ENCODE peak calls at places on chromosomes 5 and 9, in seven cellular contexts. One of them, this sample, is unnamed.

GRCh38 chr5:95817430-95817829 is 5.1 kb downstream of the GLRX start:
- DNase-seq in PC-9: peak; percentile 43
- DNase-seq in GM23338: peak; percentile 52
- DNase-seq in HL-60: no peak
- DNase-seq in HCT116: no peak
- DNase-seq in fibroblast of lung: peak; percentile 94
- DNase-seq in lower lobe of right lung: no peak
- DNase-seq in this sample: peak; percentile 83

GRCh38 chr9:106467113-106467846 is 395.7 kb upstream of the ZNF462 start:
- DNase-seq in fibroblast of lung: no peak
- DNase-seq in PC-9: no peak
- DNase-seq in HCT116: no peak
- DNase-seq in lower lobe of right lung: no peak
- DNase-seq in GM23338: peak; percentile 86
- DNase-seq in HL-60: no peak
- DNase-seq in this sample: no peak

GRCh38 chr9:126531035-126531571 is 82.6 kb upstream of the LMX1B start:
- DNase-seq in PC-9: no peak
- DNase-seq in lower lobe of right lung: peak; percentile 20
- DNase-seq in GM23338: no peak
- DNase-seq in fibroblast of lung: no peak
- DNase-seq in HL-60: no peak
- DNase-seq in HCT116: no peak
- DNase-seq in this sample: no peak

GRCh38 chr9:113737414-113738271 is 138.5 kb upstream of the ZNF618 start:
- DNase-seq in PC-9: peak; percentile 26
- DNase-seq in HL-60: peak; percentile 48
- DNase-seq in GM23338: peak; percentile 92
- DNase-seq in HCT116: peak; percentile 49
- DNase-seq in fibroblast of lung: peak; percentile 43
- DNase-seq in lower lobe of right lung: no peak
- DNase-seq in this sample: peak; percentile 67

GRCh38 chr9:13665418-13666066 is 386.1 kb upstream of the MPDZ start:
- DNase-seq in lower lobe of right lung: no peak
- DNase-seq in PC-9: no peak
- DNase-seq in HCT116: no peak
- DNase-seq in HL-60: no peak
- DNase-seq in GM23338: no peak
- DNase-seq in fibroblast of lung: peak; percentile 16
- DNase-seq in this sample: peak; percentile 26

GRCh38 chr5:96096724-96097123 is 135.1 kb upstream of the ELL2 start:
- DNase-seq in lower lobe of right lung: no peak
- DNase-seq in fibroblast of lung: no peak
- DNase-seq in GM23338: no peak
- DNase-seq in HL-60: no peak
- DNase-seq in HCT116: no peak
- DNase-seq in PC-9: no peak
- DNase-seq in this sample: no peak

GRCh38 chr5:132458651-132459030 is 31.9 kb downstream of the IRF1 start:
- DNase-seq in PC-9: no peak
- DNase-seq in HL-60: no peak
- DNase-seq in HCT116: no peak
- DNase-seq in GM23338: no peak
- DNase-seq in lower lobe of right lung: no peak
- DNase-seq in fibroblast of lung: peak; percentile 91
- DNase-seq in this sample: peak; percentile 88

GRCh38 chr9:120387257-120387999 is 192.5 kb downstream of the CDK5RAP2 start:
- DNase-seq in HL-60: peak; percentile 10
- DNase-seq in GM23338: no peak
- DNase-seq in HCT116: no peak
- DNase-seq in lower lobe of right lung: peak; percentile 75
- DNase-seq in fibroblast of lung: no peak
- DNase-seq in PC-9: no peak
- DNase-seq in this sample: no peak

GRCh38 chr5:127519527-127519926 is 2.1 kb downstream of the PRRC1 start:
- DNase-seq in HCT116: no peak
- DNase-seq in PC-9: no peak
- DNase-seq in fibroblast of lung: no peak
- DNase-seq in HL-60: no peak
- DNase-seq in lower lobe of right lung: no peak
- DNase-seq in GM23338: no peak
- DNase-seq in this sample: no peak

GRCh38 chr9:33750839-33751339 is 44.5 kb upstream of the PRSS3 start:
- DNase-seq in fibroblast of lung: peak; percentile 6
- DNase-seq in PC-9: no peak
- DNase-seq in HCT116: no peak
- DNase-seq in lower lobe of right lung: no peak
- DNase-seq in GM23338: peak; percentile 22
- DNase-seq in HL-60: no peak
- DNase-seq in this sample: no peak

GRCh38 chr5:11602298-11602697 is 301.9 kb downstream of the CTNND2 start:
- DNase-seq in lower lobe of right lung: no peak
- DNase-seq in fibroblast of lung: no peak
- DNase-seq in HCT116: no peak
- DNase-seq in HL-60: no peak
- DNase-seq in GM23338: no peak
- DNase-seq in PC-9: no peak
- DNase-seq in this sample: no peak

GRCh38 chr9:100472725-100473261 is at the start of gene TMEFF1:
- DNase-seq in HL-60: peak; percentile 12
- DNase-seq in lower lobe of right lung: no peak
- DNase-seq in HCT116: no peak
- DNase-seq in PC-9: peak; percentile 40
- DNase-seq in fibroblast of lung: peak; percentile 41
- DNase-seq in GM23338: peak; percentile 91
- DNase-seq in this sample: peak; percentile 6

GRCh38 chr5:112338681-112339337 is 80.3 kb downstream of the EPB41L4A start:
- DNase-seq in HL-60: no peak
- DNase-seq in GM23338: no peak
- DNase-seq in HCT116: no peak
- DNase-seq in PC-9: peak; percentile 27
- DNase-seq in lower lobe of right lung: no peak
- DNase-seq in fibroblast of lung: peak; percentile 45
- DNase-seq in this sample: peak; percentile 22

GRCh38 chr9:38183994-38184568 is 115.1 kb upstream of the SHB start:
- DNase-seq in fibroblast of lung: peak; percentile 46
- DNase-seq in GM23338: peak; percentile 52
- DNase-seq in HL-60: peak; percentile 27
- DNase-seq in lower lobe of right lung: no peak
- DNase-seq in HCT116: no peak
- DNase-seq in PC-9: no peak
- DNase-seq in this sample: peak; percentile 28

GRCh38 chr5:34499001-34499734 is 157.0 kb upstream of the RAI14 start:
- DNase-seq in GM23338: no peak
- DNase-seq in PC-9: peak; percentile 20
- DNase-seq in HCT116: no peak
- DNase-seq in lower lobe of right lung: no peak
- DNase-seq in HL-60: peak; percentile 65
- DNase-seq in fibroblast of lung: peak; percentile 88
- DNase-seq in this sample: peak; percentile 82

GRCh38 chr5:14090290-14090689 is 52.9 kb upstream of the TRIO start:
- DNase-seq in PC-9: no peak
- DNase-seq in lower lobe of right lung: no peak
- DNase-seq in HL-60: no peak
- DNase-seq in HCT116: no peak
- DNase-seq in fibroblast of lung: no peak
- DNase-seq in GM23338: no peak
- DNase-seq in this sample: no peak

GRCh38 chr9:114278881-114279570 is 43.9 kb upstream of the ORM1 start:
- DNase-seq in HCT116: peak; percentile 88
- DNase-seq in PC-9: peak; percentile 78
- DNase-seq in lower lobe of right lung: peak; percentile 30
- DNase-seq in fibroblast of lung: peak; percentile 74
- DNase-seq in GM23338: no peak
- DNase-seq in HL-60: no peak
- DNase-seq in this sample: peak; percentile 61

GRCh38 chr5:106658150-106658549 is 1012.6 kb downstream of the EFNA5 start:
- DNase-seq in lower lobe of right lung: no peak
- DNase-seq in PC-9: no peak
- DNase-seq in fibroblast of lung: no peak
- DNase-seq in HCT116: no peak
- DNase-seq in GM23338: no peak
- DNase-seq in HL-60: no peak
- DNase-seq in this sample: no peak

GRCh38 chr5:147558826-147559225 is 49.0 kb upstream of the DPYSL3 start:
- DNase-seq in HCT116: no peak
- DNase-seq in PC-9: no peak
- DNase-seq in GM23338: peak; percentile 84
- DNase-seq in fibroblast of lung: peak; percentile 79
- DNase-seq in HL-60: no peak
- DNase-seq in lower lobe of right lung: no peak
- DNase-seq in this sample: peak; percentile 86

GRCh38 chr5:145835839-145836222 is 689 bp upstream of the PRELID2 start:
- DNase-seq in lower lobe of right lung: no peak
- DNase-seq in fibroblast of lung: no peak
- DNase-seq in HL-60: no peak
- DNase-seq in GM23338: no peak
- DNase-seq in PC-9: no peak
- DNase-seq in HCT116: no peak
- DNase-seq in this sample: no peak

GRCh38 chr9:96619491-96620154 is at the start of gene CDC14B:
- DNase-seq in HL-60: peak; percentile 54
- DNase-seq in lower lobe of right lung: peak; percentile 95
- DNase-seq in PC-9: peak; percentile 98
- DNase-seq in fibroblast of lung: peak; percentile 93
- DNase-seq in GM23338: peak; percentile 99
- DNase-seq in HCT116: peak; percentile 93
- DNase-seq in this sample: peak; percentile 92

GRCh38 chr5:71757590-71758543 is 38.8 kb downstream of the CARTPT start:
- DNase-seq in GM23338: peak; percentile 86
- DNase-seq in fibroblast of lung: peak; percentile 60
- DNase-seq in HCT116: peak; percentile 61
- DNase-seq in PC-9: peak; percentile 61
- DNase-seq in lower lobe of right lung: no peak
- DNase-seq in HL-60: peak; percentile 38
- DNase-seq in this sample: peak; percentile 76

GRCh38 chr9:6667633-6668280 is 22.2 kb upstream of the GLDC start:
- DNase-seq in GM23338: peak; percentile 57
- DNase-seq in HCT116: no peak
- DNase-seq in lower lobe of right lung: no peak
- DNase-seq in fibroblast of lung: peak; percentile 31
- DNase-seq in PC-9: no peak
- DNase-seq in HL-60: no peak
- DNase-seq in this sample: peak; percentile 40

GRCh38 chr9:78921341-78921740 is 624.4 kb downstream of the PSAT1 start:
- DNase-seq in lower lobe of right lung: no peak
- DNase-seq in PC-9: no peak
- DNase-seq in HL-60: no peak
- DNase-seq in GM23338: no peak
- DNase-seq in fibroblast of lung: peak; percentile 72
- DNase-seq in HCT116: no peak
- DNase-seq in this sample: peak; percentile 66

GRCh38 chr5:14593326-14594036 is 11.9 kb downstream of the OTULINL start:
- DNase-seq in fibroblast of lung: peak; percentile 62
- DNase-seq in lower lobe of right lung: no peak
- DNase-seq in HL-60: no peak
- DNase-seq in GM23338: no peak
- DNase-seq in PC-9: no peak
- DNase-seq in HCT116: no peak
- DNase-seq in this sample: peak; percentile 21

GRCh38 chr9:68690088-68690487 is 15.0 kb upstream of the PIP5K1B start:
- DNase-seq in GM23338: peak; percentile 41
- DNase-seq in HL-60: no peak
- DNase-seq in PC-9: no peak
- DNase-seq in lower lobe of right lung: peak; percentile 56
- DNase-seq in fibroblast of lung: no peak
- DNase-seq in HCT116: no peak
- DNase-seq in this sample: no peak

DNA sequence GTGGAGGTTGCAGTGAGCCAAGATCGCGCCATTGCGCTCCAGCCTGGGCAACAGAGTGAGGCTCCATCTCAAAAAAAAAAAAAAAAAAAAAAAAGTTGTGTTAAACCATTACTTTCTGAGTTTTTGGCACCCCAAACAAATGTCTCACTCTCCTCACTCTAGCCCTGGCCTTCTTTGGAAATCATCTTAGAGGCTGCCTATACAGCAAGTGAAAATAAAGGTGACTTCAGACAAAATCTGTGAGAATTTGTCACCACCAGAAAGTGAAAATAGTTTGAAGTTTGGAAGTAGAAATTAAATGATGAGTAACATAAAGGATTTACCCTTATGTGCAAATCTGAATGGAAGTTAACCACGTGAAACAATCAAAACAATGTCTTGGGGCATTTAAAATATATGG is 7.2 kb upstream of the ZNF131 start:
- DNase-seq in fibroblast of lung: no peak
- DNase-seq in HL-60: no peak
- DNase-seq in lower lobe of right lung: no peak
- DNase-seq in GM23338: no peak
- DNase-seq in HCT116: no peak
- DNase-seq in PC-9: no peak
- DNase-seq in this sample: no peak
- H3K4me3 ChIP-seq in fibroblast of lung: no peak overlapping the region
- H3K4me3 ChIP-seq in HL-60: no peak overlapping the region
- H3K4me3 ChIP-seq in lower lobe of right lung: no peak overlapping the region
- H3K4me3 ChIP-seq in GM23338: no peak overlapping the region
- H3K4me3 ChIP-seq in HCT116: no peak overlapping the region
- H3K4me3 ChIP-seq in PC-9: no peak overlapping the region
- H3K4me3 ChIP-seq in this sample: no peak overlapping the region

DNA sequence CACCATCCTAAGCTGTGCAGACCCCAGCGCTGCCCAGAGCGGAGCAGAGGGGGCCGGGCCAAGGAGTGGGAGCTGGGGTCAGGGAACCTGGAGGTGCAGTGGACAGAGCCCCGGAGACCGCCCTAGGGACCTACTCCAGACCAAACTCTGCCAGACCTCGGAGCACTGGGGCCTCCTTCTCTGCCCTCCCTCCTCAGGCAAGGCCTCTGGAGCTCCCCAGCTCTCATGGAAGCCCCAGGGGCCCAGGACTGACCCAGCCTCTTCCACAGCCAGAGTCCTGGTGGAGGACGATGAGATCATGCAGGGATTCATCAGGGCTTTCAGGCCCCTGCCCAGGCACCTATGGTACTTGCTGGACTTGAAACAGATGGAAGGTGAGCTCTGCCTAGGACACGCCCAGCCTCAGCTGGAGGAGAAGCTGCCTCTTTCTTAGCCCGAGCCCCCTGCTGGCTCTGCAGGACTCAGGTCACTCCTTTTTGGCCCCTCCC is 3.6 kb downstream of the PAEP start:
- DNase-seq in fibroblast of lung: no peak
- DNase-seq in PC-9: no peak
- DNase-seq in HCT116: no peak
- DNase-seq in GM23338: no peak
- DNase-seq in lower lobe of right lung: no peak
- DNase-seq in HL-60: no peak
- DNase-seq in this sample: no peak
- TF ChIP-seq CTCF in fibroblast of lung: no peak
- TF ChIP-seq CTCF in PC-9: no peak
- TF ChIP-seq CTCF in HCT116: no peak
- TF ChIP-seq CTCF in GM23338: no peak
- TF ChIP-seq CTCF in lower lobe of right lung: no peak
- TF ChIP-seq CTCF in HL-60: no peak
- TF ChIP-seq CTCF in this sample: no peak

GRCh38 chr5:139696167-139696893 is 48.2 kb downstream of the CXXC5 start:
- DNase-seq in fibroblast of lung: no peak
- DNase-seq in HL-60: no peak
- DNase-seq in lower lobe of right lung: no peak
- DNase-seq in GM23338: peak; percentile 35
- DNase-seq in PC-9: no peak
- DNase-seq in HCT116: no peak
- DNase-seq in this sample: no peak
- H3K4me3 ChIP-seq in fibroblast of lung: peak overlapping the region; percentile 50
- H3K4me3 ChIP-seq in HL-60: no peak overlapping the region
- H3K4me3 ChIP-seq in lower lobe of right lung: peak overlapping the region; percentile 56
- H3K4me3 ChIP-seq in GM23338: peak overlapping the region; percentile 61
- H3K4me3 ChIP-seq in PC-9: peak overlapping the region; percentile 45
- H3K4me3 ChIP-seq in HCT116: no peak overlapping the region
- H3K4me3 ChIP-seq in this sample: no peak overlapping the region

GRCh38 chr9:137682431-137682991 is 63.7 kb downstream of the EHMT1 start:
- DNase-seq in HCT116: no peak
- DNase-seq in lower lobe of right lung: no peak
- DNase-seq in GM23338: no peak
- DNase-seq in HL-60: no peak
- DNase-seq in PC-9: no peak
- DNase-seq in fibroblast of lung: no peak
- DNase-seq in this sample: no peak
- TF ChIP-seq CTCF in HCT116: no peak
- TF ChIP-seq CTCF in lower lobe of right lung: no peak
- TF ChIP-seq CTCF in GM23338: peak; percentile 23
- TF ChIP-seq CTCF in HL-60: no peak
- TF ChIP-seq CTCF in PC-9: no peak
- TF ChIP-seq CTCF in fibroblast of lung: no peak
- TF ChIP-seq CTCF in this sample: no peak

This sample was measured in astrocyte of the spinal cord.